ENCODE peak calls at places on chromosomes 4 and X, in six cellular contexts. Y is fibroblast of lung, L is lower lobe of right lung, C is pancreas, P is GM23248, F is iPS DF 6.9. U is an unnamed sample.

GRCh38 chr4:3797831-3798500 is 31.8 kb downstream of the ADRA2C start:
- DNase-seq in Y (no peak), C (no peak), F (no peak), L (peak; percentile 32), P (no peak), U (peak; percentile 27)

GRCh38 chrX:42495139-42495538 is 282.8 kb downstream of the PPP1R2C start:
- DNase-seq in Y (no peak), C (no peak), P (no peak), L (peak; percentile 41), F (no peak), U (no peak)

GRCh38 chr4:119743644-119744043 is 115.0 kb upstream of the PDE5A start:
- DNase-seq in L (no peak), F (no peak), P (no peak), C (no peak), Y (no peak), U (no peak)

GRCh38 chr4:110518889-110519490 is 43.0 kb downstream of the ENPEP start:
- DNase-seq in C (no peak), L (no peak), F (no peak), Y (peak; percentile 5), P (peak; percentile 57), U (no peak)

GRCh38 chr4:80265571-80266266 is 745 bp upstream of the FGF5 start:
- DNase-seq in P (peak; percentile 95), F (no peak), Y (peak; percentile 86), C (no peak), L (no peak), U (no peak)

GRCh38 chr4:47278631-47279030 is 184.9 kb downstream of the COMMD8 start:
- DNase-seq in F (no peak), Y (no peak), L (no peak), P (no peak), C (no peak), U (no peak)

GRCh38 chr4:125244848-125245450 is 69.8 kb upstream of the FAT4 start:
- DNase-seq in F (no peak), Y (peak; percentile 9), C (no peak), L (no peak), P (peak; percentile 45), U (no peak)

GRCh38 chrX:150143721-150144440 is 205.6 kb upstream of the EOLA2 start:
- DNase-seq in Y (peak; percentile 55), C (no peak), F (no peak), L (no peak), P (no peak), U (no peak)

GRCh38 chrX:49030283-49030682 is 12.9 kb downstream of the TFE3 start:
- DNase-seq in L (no peak), F (no peak), Y (no peak), C (no peak), P (no peak), U (peak; percentile 62)

DNA sequence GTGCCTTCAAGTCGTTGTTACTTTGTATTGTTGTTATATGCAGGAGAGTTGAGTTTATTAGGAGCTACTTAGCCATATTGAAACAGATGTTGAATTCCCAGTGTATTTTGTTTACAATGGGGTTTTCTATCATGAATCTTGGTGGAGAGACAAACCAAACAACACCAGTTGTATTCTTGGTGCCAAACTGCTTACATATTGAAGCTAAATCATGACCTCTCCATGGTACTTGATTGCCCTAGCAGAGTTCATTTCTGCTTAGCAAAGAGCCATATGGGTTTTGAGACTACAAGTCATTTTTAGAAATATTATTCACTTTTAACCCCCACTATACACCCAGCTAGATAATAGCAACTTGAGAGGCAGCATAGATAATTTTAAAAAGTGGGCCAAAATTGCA is 85.4 kb downstream of the ADGRG4 start:
- DNase-seq in C (no peak), P (no peak), L (no peak), F (no peak), Y (no peak), U (no peak)
- H3K27ac ChIP-seq in C (no peak overlapping the region), P (no peak overlapping the region), L (no peak overlapping the region), F (no peak overlapping the region), Y (no peak overlapping the region), U (no peak overlapping the region)

GRCh38 chr4:186172551-186172950 is 18.8 kb upstream of the CYP4V2 start:
- DNase-seq in Y (no peak), C (no peak), P (no peak), F (no peak), L (no peak), U (no peak)
- H3K4me3 ChIP-seq in Y (no peak overlapping the region), C (no peak overlapping the region), P (no peak overlapping the region), F (no peak overlapping the region), L (no peak overlapping the region), U (no peak overlapping the region)

GRCh38 chr4:88447339-88447738 is 9.6 kb upstream of the HERC5 start:
- DNase-seq in P (no peak), Y (no peak), L (no peak), F (no peak), C (no peak), U (no peak)
- H3K27ac ChIP-seq in P (no peak overlapping the region), Y (no peak overlapping the region), L (no peak overlapping the region), F (no peak overlapping the region), C (no peak overlapping the region), U (no peak overlapping the region)

GRCh38 chr4:156771171-156771837 is 200.3 kb downstream of the PDGFC start:
- DNase-seq in P (peak; percentile 79), F (no peak), C (peak; percentile 47), Y (peak; percentile 87), L (no peak), U (no peak)

GRCh38 chr4:156773648-156774357 is 197.8 kb downstream of the PDGFC start:
- DNase-seq in C (no peak), P (peak; percentile 70), L (no peak), Y (peak; percentile 87), F (no peak), U (no peak)

GRCh38 chr4:156778093-156778492 is 193.5 kb downstream of the PDGFC start:
- DNase-seq in P (peak; percentile 71), C (no peak), F (no peak), L (no peak), Y (peak; percentile 85), U (no peak)

GRCh38 chr4:156775803-156776202 is 195.8 kb downstream of the PDGFC start:
- DNase-seq in F (no peak), Y (no peak), L (no peak), P (peak; percentile 16), C (no peak), U (no peak)

DNA sequence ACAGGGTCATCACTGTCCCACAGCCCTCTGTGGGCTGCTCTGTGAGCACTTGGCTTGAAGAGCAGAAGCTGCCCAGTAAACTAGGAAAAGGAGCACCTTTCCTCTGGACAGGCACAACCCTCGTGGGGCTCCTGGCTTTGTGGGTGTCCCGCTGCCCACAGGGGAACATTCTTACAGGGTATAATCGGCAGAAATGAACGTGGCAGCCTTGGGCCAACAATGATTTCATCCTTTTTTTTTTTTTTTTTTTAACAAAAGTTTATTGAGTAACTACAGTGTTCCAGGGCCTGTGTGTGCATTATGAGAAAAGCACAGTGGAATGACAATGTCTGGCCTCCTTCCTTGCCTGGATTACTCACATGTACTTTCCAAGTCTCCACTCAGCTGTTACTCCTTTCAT is 197.2 kb downstream of the PDGFC start:
- DNase-seq in F (no peak), C (no peak), L (no peak), P (peak; percentile 96), Y (peak; percentile 96), U (no peak)
- H3K4me3 ChIP-seq in F (no peak overlapping the region), C (no peak overlapping the region), L (no peak overlapping the region), P (peak overlapping the region; percentile 60), Y (no peak overlapping the region), U (no peak overlapping the region)

GRCh38 chr4:186728631-186729271 is 5.1 kb upstream of the FAT1 start:
- DNase-seq in F (no peak), Y (peak; percentile 66), C (no peak), P (peak; percentile 69), L (no peak), U (no peak)

GRCh38 chr4:186729856-186730255 is 6.2 kb upstream of the FAT1 start:
- DNase-seq in L (no peak), Y (no peak), C (no peak), F (no peak), P (no peak), U (no peak)

GRCh38 chr4:186727149-186727976 is 3.7 kb upstream of the FAT1 start:
- DNase-seq in F (no peak), Y (peak; percentile 50), L (no peak), C (no peak), P (peak; percentile 12), U (no peak)

GRCh38 chr4:186726440-186727148 is 2.9 kb upstream of the FAT1 start:
- DNase-seq in F (no peak), C (peak; percentile 75), P (peak; percentile 89), Y (peak; percentile 84), L (peak; percentile 65), U (peak; percentile 90)

GRCh38 chr4:186727977-186728519 is 4.4 kb upstream of the FAT1 start:
- DNase-seq in C (no peak), Y (no peak), F (no peak), L (no peak), P (peak; percentile 23), U (no peak)
- H3K27ac ChIP-seq in C (no peak overlapping the region), Y (no peak overlapping the region), F (no peak overlapping the region), L (no peak overlapping the region), P (peak overlapping the region; percentile 25), U (no peak overlapping the region)

U was measured in right cardiac atrium.